ENCODE peak calls at places on chromosome 5, in six cellular contexts. N is kidney epithelial cell, L is astrocyte, X is mammary epithelial cell, B is bronchial epithelial cell, R is transverse colon. G is an unnamed sample.

GRCh38 chr5:149114403-149115312 is 26.6 kb upstream of the ABLIM3 start:
- DNase-seq in N (no peak), X (peak; percentile 77), R (peak; percentile 57), L (peak; percentile 55), B (peak; percentile 80), G (no peak)

GRCh38 chr5:150469718-150470470 is 20.4 kb upstream of the RPS14 start:
- DNase-seq in N (peak; percentile 92), L (peak; percentile 99), X (peak; percentile 80), B (peak; percentile 68), R (no peak), G (no peak)

GRCh38 chr5:79585129-79585528 is 27.1 kb upstream of the TENT2 start:
- DNase-seq in X (no peak), N (no peak), R (no peak), L (no peak), B (no peak), G (no peak)

GRCh38 chr5:61999371-61999770 is 306.6 kb upstream of the KIF2A start:
- DNase-seq in N (no peak), X (peak; percentile 77), B (peak; percentile 86), L (no peak), R (no peak), G (no peak)

GRCh38 chr5:59485629-59486439 is 407.7 kb downstream of the PDE4D start:
- DNase-seq in N (peak; percentile 37), X (peak; percentile 54), L (peak; percentile 39), B (peak; percentile 34), R (no peak), G (no peak)

GRCh38 chr5:10572451-10572850 is 8.6 kb downstream of the ANKRD33B start:
- DNase-seq in B (no peak), X (no peak), L (no peak), N (no peak), R (no peak), G (no peak)

GRCh38 chr5:78467744-78468357 is 107.4 kb downstream of the SCAMP1 start:
- DNase-seq in N (peak; percentile 9), R (no peak), L (peak; percentile 39), X (peak; percentile 20), B (peak; percentile 51), G (no peak)

GRCh38 chr5:16862777-16863176 is 73.3 kb downstream of the MYO10 start:
- DNase-seq in R (no peak), L (no peak), B (no peak), N (no peak), X (no peak), G (no peak)

GRCh38 chr5:67066815-67067214 is 129.8 kb downstream of the CD180 start:
- DNase-seq in X (peak; percentile 29), L (peak; percentile 31), B (no peak), R (no peak), N (no peak), G (no peak)

GRCh38 chr5:82364497-82364896 is 86.3 kb upstream of the RPS23 start:
- DNase-seq in X (peak; percentile 45), B (peak; percentile 71), N (no peak), R (no peak), L (peak; percentile 50), G (no peak)

GRCh38 chr5:63401434-63402046 is 560.7 kb downstream of the HTR1A start:
- DNase-seq in X (peak; percentile 45), L (peak; percentile 4), R (peak; percentile 41), N (no peak), B (peak; percentile 52), G (no peak)

GRCh38 chr5:119309290-119309818 is 46.5 kb upstream of the TNFAIP8 start:
- DNase-seq in B (no peak), X (no peak), N (no peak), R (no peak), L (no peak), G (no peak)

GRCh38 chr5:141862936-141863543 is 15.2 kb downstream of the PCDH1 start:
- DNase-seq in N (no peak), B (no peak), L (no peak), R (no peak), X (no peak), G (no peak)

GRCh38 chr5:95984287-95984938 is 22.8 kb upstream of the ELL2 start:
- DNase-seq in L (peak; percentile 74), R (no peak), B (peak; percentile 60), N (peak; percentile 39), X (peak; percentile 17), G (no peak)

GRCh38 chr5:39092581-39093350 is 18.6 kb upstream of the RICTOR start:
- DNase-seq in R (no peak), X (peak; percentile 82), B (peak; percentile 88), N (no peak), L (peak; percentile 52), G (no peak)

GRCh38 chr5:144017631-144018030 is 152.8 kb downstream of the YIPF5 start:
- DNase-seq in X (no peak), B (no peak), N (no peak), L (peak; percentile 58), R (no peak), G (no peak)

GRCh38 chr5:165876538-165876937 is 2371.1 kb downstream of the MAT2B start:
- DNase-seq in R (no peak), L (no peak), N (no peak), X (no peak), B (no peak), G (no peak)

GRCh38 chr5:14440598-14441401 is 140.8 kb upstream of the OTULINL start:
- DNase-seq in R (peak; percentile 32), B (peak; percentile 62), N (no peak), L (peak; percentile 95), X (no peak), G (no peak)

GRCh38 chr5:164578911-164579310 is 1073.5 kb downstream of the MAT2B start:
- DNase-seq in N (no peak), L (no peak), R (no peak), B (no peak), X (no peak), G (no peak)

GRCh38 chr5:110757118-110757729 is 18.4 kb downstream of the SLC25A46 start:
- DNase-seq in N (no peak), R (no peak), B (peak; percentile 63), X (peak; percentile 42), L (peak; percentile 15), G (no peak)

GRCh38 chr5:149063017-149063687 is at the start of gene SH3TC2:
- DNase-seq in L (peak; percentile 32), X (peak; percentile 87), R (peak; percentile 54), N (no peak), B (peak; percentile 69), G (peak; percentile 57)

GRCh38 chr5:68535121-68535520 is 319.6 kb downstream of the PIK3R1 start:
- DNase-seq in R (no peak), B (no peak), L (no peak), N (no peak), X (no peak), G (no peak)

GRCh38 chr5:125310749-125311148 is 564.3 kb upstream of the ZNF608 start:
- DNase-seq in R (no peak), X (peak; percentile 76), L (peak; percentile 54), N (peak; percentile 39), B (peak; percentile 91), G (no peak)

GRCh38 chr5:7808998-7809397 is 41.9 kb downstream of the CFAP90 start:
- DNase-seq in X (no peak), B (no peak), L (no peak), N (no peak), R (no peak), G (no peak)

GRCh38 chr5:31701642-31702041 is 62.7 kb downstream of the PDZD2 start:
- DNase-seq in R (no peak), B (no peak), N (no peak), L (no peak), X (no peak), G (no peak)

GRCh38 chr5:76870046-76870445 is 20.2 kb downstream of the S100Z start:
- DNase-seq in X (no peak), R (no peak), B (peak; percentile 4), N (no peak), L (peak; percentile 12), G (no peak)

GRCh38 chr5:103942587-103943186 is 380.1 kb upstream of the NUDT12 start:
- DNase-seq in N (no peak), X (no peak), B (no peak), L (no peak), R (no peak), G (no peak)
- TF ChIP-seq CTCF in N (peak; percentile 10), X (no peak), B (no peak), L (peak; percentile 15), R (no peak), G (no peak)

DNA sequence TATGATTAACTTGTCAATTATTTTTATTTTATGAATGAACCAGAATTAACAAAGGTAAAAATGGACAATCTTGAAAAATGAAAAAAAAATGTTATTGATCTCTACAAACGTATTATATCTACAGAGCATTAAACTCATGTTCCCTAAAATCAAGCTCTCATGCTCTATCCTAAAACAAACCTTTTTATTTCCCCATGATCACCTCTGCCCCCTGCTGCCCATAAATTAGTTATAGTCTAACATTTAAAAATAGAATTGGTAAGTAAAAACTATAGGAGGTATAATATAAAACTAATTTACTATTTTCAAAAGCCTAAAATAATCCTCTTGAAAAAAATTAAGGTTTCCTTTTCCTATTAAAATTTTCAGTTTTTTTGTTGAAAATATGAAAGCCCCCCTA is 168.0 kb upstream of the POU5F2 start:
- DNase-seq in R (no peak), B (no peak), N (no peak), X (no peak), L (no peak), G (no peak)
- TF ChIP-seq CTCF in R (no peak), B (no peak), N (no peak), X (peak; percentile 24), L (no peak), G (no peak)

GRCh38 chr5:140857177-140857986 is 1.7 kb downstream of the PCDHA10 start:
- DNase-seq in L (no peak), N (no peak), B (no peak), R (no peak), X (no peak), G (no peak)

GRCh38 chr5:140857987-140858240 is 2.2 kb downstream of the PCDHA10 start:
- DNase-seq in L (no peak), B (no peak), X (no peak), N (no peak), R (no peak), G (no peak)

DNA sequence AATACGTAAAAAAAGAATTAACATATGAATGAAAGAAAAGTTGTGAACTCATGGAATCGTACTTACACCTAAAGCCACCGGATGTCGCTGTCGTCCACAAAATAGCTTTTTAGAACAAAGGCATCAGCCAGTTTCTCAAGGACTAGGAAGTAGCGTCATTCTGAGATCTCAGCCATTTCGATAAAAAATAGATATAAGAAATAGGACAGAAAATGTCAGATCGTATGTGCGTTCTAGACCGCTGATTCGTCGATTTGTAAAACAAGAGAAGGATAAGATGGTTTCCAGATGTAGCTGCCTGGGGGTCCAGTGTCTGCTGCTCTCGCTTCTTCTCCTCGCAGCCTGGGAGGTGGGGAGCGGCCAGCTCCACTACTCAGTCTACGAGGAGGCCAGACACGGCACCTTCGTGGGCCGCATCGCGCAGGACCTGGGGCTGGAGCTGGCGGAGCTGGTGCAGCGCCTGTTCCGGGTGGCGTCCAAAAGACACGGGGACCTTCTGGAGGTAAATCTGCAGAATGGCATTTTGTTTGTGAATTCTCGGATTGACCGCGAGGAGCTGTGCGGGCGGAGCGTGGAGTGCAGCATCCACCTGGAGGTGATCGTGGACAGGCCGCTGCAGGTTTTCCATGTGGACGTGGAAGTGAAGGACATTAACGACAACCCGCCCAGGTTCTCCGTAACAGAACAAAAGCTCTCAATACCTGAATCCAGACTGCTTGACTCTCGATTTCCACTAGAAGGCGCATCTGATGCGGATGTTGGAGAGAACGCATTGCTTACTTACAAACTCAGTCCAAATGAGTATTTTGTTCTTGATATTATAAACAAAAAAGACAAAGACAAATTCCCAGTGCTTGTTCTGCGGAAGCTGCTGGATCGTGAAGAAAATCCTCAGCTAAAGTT is at the start of gene PCDHA10:
- DNase-seq in L (no peak), R (no peak), B (peak; percentile 7), N (no peak), X (no peak), G (no peak)
- TF ChIP-seq CTCF in L (no peak), R (no peak), B (no peak), N (no peak), X (no peak), G (peak; percentile 25)

GRCh38 chr5:97726106-97726505 is 543.1 kb upstream of the RIOK2 start:
- DNase-seq in N (no peak), B (peak; percentile 11), L (no peak), X (no peak), R (no peak), G (no peak)
- TF ChIP-seq CTCF in N (no peak), B (no peak), L (no peak), X (peak; percentile 26), R (no peak), G (no peak)